ENCODE peak calls at places on chromosomes 7 and 10, in five cellular contexts. H, B, D, R and T are unnamed samples.

GRCh38 chr7:44727346-44728262 is 21.0 kb upstream of the ZMIZ2 start:
- DNase-seq in H (no peak), B (peak), D (no peak), R (no peak), T (peak)

GRCh38 chr7:155896531-155897263 is 84.4 kb upstream of the SHH start:
- DNase-seq in H (no peak), B (no peak), D (no peak), R (no peak), T (no peak)

GRCh38 chr10:67788028-67788886 is 49.7 kb downstream of the DNAJC12 start:
- DNase-seq in H (peak), B (no peak), D (no peak), R (no peak), T (no peak)

GRCh38 chr10:49001861-49002675 is 62.4 kb upstream of the LRRC18 start:
- DNase-seq in H (no peak), B (no peak), D (no peak), R (peak), T (no peak)

GRCh38 chr10:105148921-105149320 is 507.8 kb downstream of the SORCS3 start:
- DNase-seq in H (no peak), B (no peak), D (no peak), R (no peak), T (no peak)

GRCh38 chr7:5827755-5828154 is 46.3 kb upstream of the RNF216 start:
- DNase-seq in H (peak), B (no peak), D (no peak), R (no peak), T (no peak)

GRCh38 chr10:19683965-19684364 is 132.3 kb upstream of the PLXDC2 start:
- DNase-seq in H (no peak), B (no peak), D (no peak), R (no peak), T (no peak)

GRCh38 chr7:98240961-98241673 is 10.9 kb downstream of the TECPR1 start:
- DNase-seq in H (no peak), B (no peak), D (peak), R (no peak), T (no peak)

GRCh38 chr7:91034459-91035368 is 229.5 kb upstream of the FZD1 start:
- DNase-seq in H (no peak), B (peak), D (no peak), R (peak), T (no peak)

GRCh38 chr7:154871483-154871882 is 131.4 kb downstream of the PAXIP1 start:
- DNase-seq in H (no peak), B (no peak), D (no peak), R (no peak), T (no peak)

GRCh38 chr7:96786261-96786997 is 76.8 kb upstream of the SEM1 start:
- DNase-seq in H (no peak), B (no peak), D (no peak), R (no peak), T (no peak)

GRCh38 chr10:93790454-93790853 is 32.7 kb downstream of the LGI1 start:
- DNase-seq in H (no peak), B (no peak), D (no peak), R (no peak), T (no peak)

GRCh38 chr7:131431289-131431688 is 103.6 kb downstream of the MKLN1 start:
- DNase-seq in H (no peak), B (peak), D (no peak), R (peak), T (peak)

GRCh38 chr7:43443380-43443779 is 139.5 kb upstream of the STK17A start:
- DNase-seq in H (no peak), B (no peak), D (no peak), R (no peak), T (no peak)

GRCh38 chr10:93541402-93542357 is 24.8 kb upstream of the FFAR4 start:
- DNase-seq in H (no peak), B (no peak), D (no peak), R (no peak), T (no peak)